ENCODE peak calls at places on chromosomes 5 and 9, in nine cellular contexts. J is cardiac muscle cell, G is H1, D is heart left ventricle, I is A549, C is transverse colon, X is spleen, K is tibial nerve, M is esophagus squamous epithelium. Y is an unnamed sample. For H3K4me1, the result is how much of the 10 kb centered on the place peaks cover.

GRCh38 chr9:95077053-95077765 is 240.3 kb downstream of the FANCC start:
- DNase-seq in C (no peak), I (no peak), X (no peak), D (no peak), K (no peak), J (no peak), M (no peak), G (no peak), Y (no peak)

GRCh38 chr9:133701321-133701980 is 36.7 kb downstream of the SARDH start:
- DNase-seq in I (no peak), D (peak), J (no peak), K (no peak), G (no peak), C (no peak), X (peak), M (no peak), Y (peak)

GRCh38 chr5:850511-851006 is at the start of gene ZDHHC11:
- DNase-seq in I (no peak), J (no peak), C (no peak), D (peak), M (no peak), X (peak), G (peak), K (no peak), Y (peak)

GRCh38 chr5:83837261-83837894 is 116.7 kb upstream of the HAPLN1 start:
- DNase-seq in I (no peak), C (no peak), G (no peak), D (no peak), K (no peak), J (no peak), X (no peak), M (no peak), Y (no peak)

GRCh38 chr5:87246046-87246445 is 21.6 kb upstream of the RASA1 start:
- DNase-seq in M (no peak), G (no peak), X (no peak), D (no peak), C (no peak), J (no peak), I (no peak), K (no peak), Y (no peak)

GRCh38 chr9:114364528-114365041 is 23.2 kb downstream of the AKNA start:
- DNase-seq in G (no peak), C (no peak), K (no peak), D (no peak), X (no peak), I (no peak), J (no peak), M (no peak), Y (no peak)

GRCh38 chr5:62689599-62690368 is 111.2 kb downstream of the LRRC70 start:
- DNase-seq in M (no peak), J (no peak), X (no peak), I (no peak), D (no peak), K (no peak), C (no peak), G (no peak), Y (no peak)

GRCh38 chr5:77963795-77964194 is 187.7 kb upstream of the TBCA start:
- DNase-seq in G (no peak), C (no peak), K (no peak), J (no peak), D (no peak), X (no peak), I (no peak), M (no peak), Y (no peak)

GRCh38 chr9:134239130-134239888 is 74.9 kb upstream of the RNU6ATAC start:
- DNase-seq in K (no peak), D (no peak), I (no peak), M (no peak), G (no peak), X (no peak), C (no peak), J (no peak), Y (no peak)

GRCh38 chr9:27453860-27454553 is 70.1 kb upstream of the IFNK start:
- DNase-seq in X (no peak), K (no peak), D (no peak), I (no peak), M (no peak), G (no peak), C (no peak), J (no peak), Y (no peak)

GRCh38 chr5:129664336-129664937 is 83.5 kb upstream of the MINAR2 start:
- DNase-seq in C (peak), K (peak), G (peak), I (peak), X (no peak), M (no peak), J (peak), D (peak), Y (peak)

GRCh38 chr5:75510836-75511434 is 494 bp downstream of the CERT1 start:
- DNase-seq in G (peak), J (no peak), K (no peak), I (peak), M (no peak), C (peak), X (peak), D (peak), Y (peak)

GRCh38 chr9:16485155-16485554 is 385.3 kb downstream of the BNC2 start:
- DNase-seq in C (no peak), D (no peak), I (no peak), G (no peak), J (no peak), K (no peak), X (no peak), M (no peak), Y (no peak)

GRCh38 chr9:89466451-89467277 is 31.2 kb downstream of the SEMA4D start:
- DNase-seq in M (no peak), I (no peak), X (no peak), D (no peak), J (no peak), C (no peak), G (no peak), K (no peak), Y (no peak)

GRCh38 chr9:131714821-131715220 is 25.1 kb downstream of the RAPGEF1 start:
- DNase-seq in X (no peak), I (no peak), J (no peak), K (no peak), G (no peak), M (no peak), D (no peak), C (no peak), Y (no peak)

GRCh38 chr5:111997308-111998159 is 240.5 kb upstream of the NREP start:
- DNase-seq in G (no peak), X (no peak), J (peak), C (no peak), I (peak), M (peak), D (no peak), K (no peak), Y (no peak)

GRCh38 chr9:17219261-17219660 is 84.4 kb downstream of the CNTLN start:
- DNase-seq in D (no peak), J (peak), X (no peak), I (no peak), C (no peak), G (no peak), M (no peak), K (no peak), Y (no peak)

GRCh38 chr9:133344979-133345378 is 3.0 kb downstream of the MED22 start:
- DNase-seq in I (no peak), K (no peak), G (no peak), D (no peak), C (no peak), J (no peak), M (no peak), X (no peak), Y (no peak)

GRCh38 chr9:136017813-136018190 is 56.6 kb upstream of the UBAC1 start:
- DNase-seq in G (no peak), M (no peak), J (no peak), D (peak), I (no peak), X (no peak), K (no peak), C (no peak), Y (no peak)

GRCh38 chr5:1546556-1546955 is 22.8 kb upstream of the LPCAT1 start:
- DNase-seq in C (no peak), I (no peak), M (no peak), J (no peak), G (peak), X (peak), K (no peak), D (no peak), Y (no peak)

GRCh38 chr5:81751836-81752643 is 1.1 kb upstream of the SSBP2 start:
- DNase-seq in K (peak), X (no peak), C (no peak), J (peak), G (no peak), M (peak), D (no peak), I (no peak), Y (no peak)

GRCh38 chr9:107569171-107569570 is 79.6 kb upstream of the KLF4 start:
- DNase-seq in I (no peak), M (no peak), X (no peak), J (no peak), C (peak), D (no peak), G (no peak), K (no peak), Y (no peak)
- H3K4me3 ChIP-seq in I (no peak), M (no peak), X (no peak), J (no peak), C (no peak), D (no peak), G (no peak), K (no peak), Y (no peak)

GRCh38 chr5:57494104-57495098 is 11.8 kb upstream of the ACTBL2 start:
- DNase-seq in D (peak), M (peak), C (peak), K (no peak), J (peak), X (no peak), I (peak), G (no peak), Y (peak)

GRCh38 chr5:57497733-57498132 is 15.1 kb upstream of the ACTBL2 start:
- DNase-seq in X (no peak), J (no peak), G (no peak), I (no peak), C (no peak), M (no peak), K (no peak), D (no peak), Y (no peak)

GRCh38 chr5:57493034-57493433 is 10.4 kb upstream of the ACTBL2 start:
- DNase-seq in K (no peak), M (no peak), G (no peak), D (no peak), I (no peak), J (peak), C (no peak), X (no peak), Y (no peak)

GRCh38 chr5:57495285-57495684 is 12.7 kb upstream of the ACTBL2 start:
- DNase-seq in J (no peak), M (no peak), D (no peak), C (peak), I (no peak), X (no peak), G (no peak), K (no peak), Y (no peak)

GRCh38 chr5:57495688-57496087 is 13.1 kb upstream of the ACTBL2 start:
- DNase-seq in J (no peak), G (no peak), D (no peak), K (no peak), C (no peak), M (no peak), X (no peak), I (no peak), Y (no peak)
- H3K4me1 ChIP-seq in J (under half), G (under half), D (under half), K (under half), C (under half), M (under half), X (under half), I (under half), Y (under half)

GRCh38 chr5:143759368-143760136 is 52.4 kb upstream of the HMHB1 start:
- DNase-seq in K (no peak), C (no peak), I (no peak), D (no peak), X (no peak), J (no peak), G (no peak), M (no peak), Y (no peak)
- TF ChIP-seq CTCF in K (no peak), C (no peak), I (no peak), D (no peak), X (no peak), J (no peak), G (no peak), M (no peak), Y (no peak)

GRCh38 chr9:121266906-121267650 is 884 bp upstream of the GSN start:
- DNase-seq in X (no peak), M (no peak), G (no peak), I (no peak), D (peak), C (no peak), J (no peak), K (no peak), Y (peak)
- H3K4me3 ChIP-seq in X (peak), M (peak), G (peak), I (peak), D (no peak), C (peak), J (peak), K (peak), Y (no peak)

GRCh38 chr9:2055203-2055658 is 40.1 kb downstream of the SMARCA2 start:
- DNase-seq in K (no peak), M (no peak), G (no peak), X (no peak), I (no peak), C (no peak), D (no peak), J (peak), Y (no peak)
- H3K4me1 ChIP-seq in K (under half), M (under half), G (under half), X (under half), I (under half), C (under half), D (under half), J (under half), Y (under half)

GRCh38 chr5:115884704-115885103 is 43.0 kb downstream of the AP3S1 start:
- DNase-seq in X (no peak), I (no peak), D (no peak), M (no peak), G (no peak), K (no peak), C (no peak), J (no peak), Y (no peak)

DNA sequence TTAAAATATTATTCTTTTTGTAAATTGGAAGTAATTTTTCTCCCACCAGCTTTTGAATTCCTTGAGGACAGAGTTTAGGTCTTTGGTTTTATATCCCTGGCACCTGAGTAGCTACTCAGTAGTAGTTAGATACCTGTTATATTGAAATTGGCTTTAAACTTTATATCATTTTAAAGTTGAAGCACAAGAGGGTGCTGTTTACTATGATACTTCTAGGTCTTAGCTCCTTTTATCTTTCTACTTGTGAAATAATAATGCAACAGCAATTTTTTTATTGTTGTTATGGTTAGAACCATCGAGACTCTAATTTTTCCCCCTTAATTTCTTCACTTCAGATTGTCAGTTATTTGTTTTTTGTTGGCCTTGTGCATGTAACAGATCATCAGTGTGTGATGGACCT is 46.3 kb downstream of the AP3S1 start:
- DNase-seq in X (no peak), K (no peak), D (no peak), J (peak), I (peak), M (no peak), C (no peak), G (no peak), Y (no peak)
- TF ChIP-seq CTCF in X (no peak), K (no peak), D (no peak), J (peak), I (peak), M (no peak), C (no peak), G (peak), Y (no peak)

GRCh38 chr9:6680797-6681146 is 35.2 kb upstream of the GLDC start:
- DNase-seq in D (peak), J (no peak), G (no peak), M (no peak), X (peak), I (peak), K (peak), C (peak), Y (no peak)
- H3K4me3 ChIP-seq in D (peak), J (peak), G (peak), M (peak), X (peak), I (peak), K (peak), C (peak), Y (peak)

GRCh38 chr5:44336708-44337107 is 52.5 kb downstream of the FGF10 start:
- DNase-seq in I (no peak), K (no peak), G (no peak), J (no peak), D (no peak), C (no peak), M (no peak), X (no peak), Y (no peak)
- H3K4me1 ChIP-seq in I (under half), K (under half), G (under half), J (under half), D (under half), C (under half), M (under half), X (under half), Y (under half)

GRCh38 chr5:170297589-170298462 is at the start of gene LCP2:
- DNase-seq in M (no peak), D (no peak), K (no peak), C (no peak), I (no peak), J (no peak), G (no peak), X (no peak), Y (peak)
- TF ChIP-seq CTCF in M (no peak), D (no peak), K (no peak), C (no peak), I (no peak), J (no peak), G (no peak), X (no peak), Y (no peak)

Y was measured in mucosa of descending colon.